ENCODE peak calls at places on chromosomes 4 and X, in nine cellular contexts. I, K, E, Z, B, H, D, P and U are unnamed samples.

GRCh38 chrX:140521393-140521792 is 16.5 kb upstream of the SOX3 start:
- DNase-seq in B (no peak), K (no peak), D (no peak), E (no peak), Z (no peak), I (no peak), P (no peak), H (no peak), U (no peak)

GRCh38 chrX:56788717-56789122 is 59.7 kb downstream of the NBDY start:
- DNase-seq in D (peak; percentile 32), E (peak; percentile 57), I (no peak), B (no peak), K (no peak), Z (peak; percentile 81), P (no peak), H (no peak), U (peak; percentile 38)

GRCh38 chrX:13345037-13345436 is 25.2 kb upstream of the ATXN3L start:
- DNase-seq in E (no peak), P (no peak), B (no peak), K (no peak), I (no peak), Z (no peak), D (no peak), H (no peak), U (no peak)

GRCh38 chrX:773292-774025 is 142.9 kb downstream of the SHOX start:
- DNase-seq in Z (no peak), H (no peak), K (no peak), B (no peak), D (no peak), E (no peak), P (no peak), I (no peak), U (peak; percentile 17)

GRCh38 chr4:163536101-163536500 is 41.6 kb downstream of the TMA16 start:
- DNase-seq in B (no peak), P (no peak), Z (no peak), H (no peak), D (no peak), E (no peak), K (no peak), I (no peak), U (no peak)

GRCh38 chr4:23091674-23092073 is 398.9 kb downstream of the GBA3 start:
- DNase-seq in I (no peak), Z (no peak), D (no peak), E (no peak), B (no peak), H (no peak), K (no peak), P (no peak), U (no peak)

GRCh38 chr4:16643852-16644251 is 254.6 kb downstream of the LDB2 start:
- DNase-seq in E (no peak), P (no peak), H (no peak), D (no peak), B (no peak), Z (no peak), K (no peak), I (no peak), U (no peak)

GRCh38 chrX:1433646-1434357 is 18.9 kb downstream of the ASMTL start:
- DNase-seq in Z (no peak), K (no peak), I (no peak), E (no peak), P (no peak), B (no peak), D (no peak), H (no peak), U (no peak)

GRCh38 chrX:110265624-110266023 is 52.3 kb downstream of the AMMECR1 start:
- DNase-seq in K (no peak), H (no peak), E (no peak), P (no peak), Z (no peak), D (no peak), I (no peak), B (no peak), U (no peak)

GRCh38 chrX:2485460-2485753 is 15.4 kb downstream of the DHRSX start:
- DNase-seq in I (no peak), H (no peak), D (peak; percentile 29), B (no peak), E (no peak), K (no peak), Z (no peak), P (no peak), U (no peak)

GRCh38 chr4:72323227-72323626 is 245.8 kb downstream of the ADAMTS3 start:
- DNase-seq in H (no peak), I (no peak), D (no peak), P (no peak), K (no peak), B (no peak), E (no peak), Z (no peak), U (no peak)

GRCh38 chr4:144709793-144710525 is 64.0 kb downstream of the HHIP start:
- DNase-seq in D (peak; percentile 88), H (no peak), K (no peak), B (no peak), Z (no peak), E (no peak), P (no peak), I (no peak), U (no peak)

GRCh38 chrX:42524374-42524773 is 253.6 kb downstream of the PPP1R2C start:
- DNase-seq in Z (no peak), K (no peak), P (no peak), E (no peak), H (no peak), I (no peak), D (no peak), B (no peak), U (no peak)

GRCh38 chrX:24550166-24550565 is 85.1 kb downstream of the PDK3 start:
- DNase-seq in D (no peak), I (no peak), Z (no peak), E (no peak), K (no peak), P (no peak), B (no peak), H (no peak), U (no peak)

GRCh38 chrX:11406109-11406755 is 113.0 kb downstream of the AMELX start:
- DNase-seq in B (no peak), K (no peak), P (no peak), I (no peak), D (no peak), E (no peak), H (no peak), Z (no peak), U (no peak)

GRCh38 chr4:188015025-188015778 is 19.6 kb downstream of the ZFP42 start:
- DNase-seq in E (no peak), K (no peak), H (no peak), Z (no peak), B (no peak), I (no peak), D (no peak), P (no peak), U (no peak)

GRCh38 chr4:38782452-38783108 is at the start of gene TLR10:
- DNase-seq in I (peak; percentile 12), H (no peak), K (no peak), Z (no peak), P (no peak), E (no peak), B (no peak), D (peak; percentile 64), U (no peak)

GRCh38 chr4:71974681-71975080 is 57.1 kb upstream of the NPFFR2 start:
- DNase-seq in D (peak; percentile 69), H (no peak), I (no peak), K (peak; percentile 8), B (no peak), Z (no peak), P (no peak), E (no peak), U (no peak)